ENCODE peak calls at places on chromosomes 3 and 15, in four cellular contexts. S, U, H and Q are unnamed samples.

GRCh38 chr3:191357909-191358308 is 27.6 kb upstream of the UTS2B start:
- DNase-seq in S (no peak), H (no peak), U (no peak), Q (no peak)

GRCh38 chr3:20930034-20930433 is 744.0 kb upstream of the SGO1 start:
- DNase-seq in U (no peak), H (no peak), S (no peak), Q (no peak)

GRCh38 chr3:16665282-16665741 is 60.1 kb upstream of the DAZL start:
- DNase-seq in H (no peak), S (peak), U (no peak), Q (no peak)

GRCh38 chr3:64209866-64210609 is 15.2 kb downstream of the PRICKLE2 start:
- DNase-seq in S (no peak), H (no peak), U (no peak), Q (no peak)

GRCh38 chr3:8166013-8166412 is 335.6 kb upstream of the LMCD1 start:
- DNase-seq in S (no peak), H (no peak), U (no peak), Q (no peak)

GRCh38 chr3:146421814-146422748 is 47.3 kb downstream of the PLSCR2 start:
- DNase-seq in H (no peak), U (peak), S (peak), Q (no peak)

GRCh38 chr3:15113468-15113867 is 14.5 kb upstream of the RBSN start:
- DNase-seq in H (no peak), S (no peak), U (no peak), Q (no peak)

GRCh38 chr15:82768414-82769081 is 37.3 kb downstream of the FSD2 start:
- DNase-seq in S (no peak), H (no peak), U (peak), Q (no peak)

GRCh38 chr15:93001881-93002280 is 87.1 kb downstream of the RGMA start:
- DNase-seq in U (no peak), H (no peak), S (no peak), Q (no peak)

GRCh38 chr3:12395349-12396012 is 88.8 kb upstream of the TSEN2 start:
- DNase-seq in U (peak), S (no peak), H (no peak), Q (no peak)

GRCh38 chr15:90872481-90873184 is 4.2 kb downstream of the FURIN start:
- DNase-seq in H (peak), U (peak), S (no peak), Q (no peak)

GRCh38 chr15:41992151-41992802 is 19.9 kb upstream of the EHD4 start:
- DNase-seq in S (no peak), H (no peak), U (no peak), Q (no peak)

GRCh38 chr15:74531144-74531811 is 9.7 kb upstream of the ARID3B start:
- DNase-seq in S (no peak), H (peak), U (peak), Q (peak)

GRCh38 chr15:67194171-67195114 is 60.0 kb downstream of the AAGAB start:
- DNase-seq in S (no peak), U (no peak), H (no peak), Q (peak)

GRCh38 chr3:10242182-10243065 is 5.8 kb upstream of the TATDN2 start:
- DNase-seq in H (no peak), S (no peak), U (peak), Q (no peak)

GRCh38 chr15:54519577-54519976 is 541.3 kb downstream of the UNC13C start:
- DNase-seq in H (no peak), U (no peak), S (no peak), Q (no peak)

GRCh38 chr3:1348547-1348946 is 255.7 kb downstream of the CNTN6 start:
- DNase-seq in H (no peak), S (no peak), U (no peak), Q (no peak)

GRCh38 chr15:60994842-60995495 is 234.1 kb downstream of the RORA start:
- DNase-seq in S (no peak), U (no peak), H (no peak), Q (no peak)

GRCh38 chr3:188331166-188331565 is 177.2 kb downstream of the LPP start:
- DNase-seq in H (no peak), S (no peak), U (no peak), Q (no peak)

GRCh38 chr3:80785475-80785874 is 976.0 kb downstream of the GBE1 start:
- DNase-seq in U (no peak), S (no peak), H (peak), Q (no peak)

GRCh38 chr3:123993818-123994217 is 1.9 kb upstream of the ROPN1 start:
- DNase-seq in S (no peak), H (no peak), U (no peak), Q (no peak)

GRCh38 chr3:10205461-10206165 is 40.9 kb downstream of the IRAK2 start:
- DNase-seq in S (peak), U (peak), H (no peak), Q (no peak)

GRCh38 chr3:56238299-56238698 is 230.0 kb downstream of the ERC2 start:
- DNase-seq in S (no peak), H (no peak), U (no peak), Q (no peak)

GRCh38 chr3:75218577-75218976 is 445.6 kb upstream of the FRG2C start:
- DNase-seq in H (no peak), U (no peak), S (no peak), Q (no peak)

GRCh38 chr3:111621535-111621934 is 26.4 kb upstream of the ZBED2 start:
- DNase-seq in U (no peak), H (peak), S (no peak), Q (peak)

GRCh38 chr15:81072551-81072950 is 61.5 kb upstream of the CFAP161 start:
- DNase-seq in H (no peak), S (no peak), U (no peak), Q (no peak)

GRCh38 chr15:81071705-81072104 is 62.4 kb upstream of the CFAP161 start:
- DNase-seq in H (no peak), U (no peak), S (no peak), Q (no peak)

GRCh38 chr15:81075272-81075671 is 58.8 kb upstream of the CFAP161 start:
- DNase-seq in U (no peak), H (no peak), S (no peak), Q (no peak)

GRCh38 chr15:81074773-81075172 is 59.3 kb upstream of the CFAP161 start:
- DNase-seq in U (no peak), S (no peak), H (no peak), Q (no peak)

GRCh38 chr15:81073796-81074195 is 60.3 kb upstream of the CFAP161 start:
- DNase-seq in S (no peak), U (no peak), H (no peak), Q (no peak)
- TF ChIP-seq RFX5 in S (no peak), U (no peak), H (no peak), Q (no peak)

DNA sequence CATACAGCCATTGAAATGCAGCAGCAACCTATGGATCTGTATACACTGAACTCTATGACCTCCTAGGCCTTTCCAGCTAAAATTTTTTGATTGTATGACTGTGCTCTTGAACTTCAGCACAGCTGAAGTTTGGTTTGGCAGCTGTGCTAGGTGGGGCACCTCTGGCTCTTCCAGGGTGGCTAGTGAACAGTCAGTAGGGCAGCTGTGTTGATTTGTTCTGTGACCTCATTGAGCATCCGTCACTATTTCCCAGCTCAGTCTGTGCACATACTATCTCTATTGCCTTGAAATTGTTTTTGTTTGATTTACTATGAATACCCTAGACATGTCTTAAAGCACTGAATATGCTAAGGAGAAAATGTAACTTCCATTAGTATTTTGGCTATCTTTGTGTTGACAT is 363.2 kb upstream of the NAALADL2 start:
- DNase-seq in H (no peak), U (peak), S (no peak), Q (no peak)
- TF ChIP-seq MAFK in H (no peak), U (no peak), S (no peak), Q (no peak)

GRCh38 chr15:76168237-76168984 is 108.6 kb downstream of the TMEM266 start:
- DNase-seq in S (no peak), H (no peak), U (no peak), Q (no peak)
- TF ChIP-seq USF2 in S (no peak), H (no peak), U (no peak), Q (no peak)

DNA sequence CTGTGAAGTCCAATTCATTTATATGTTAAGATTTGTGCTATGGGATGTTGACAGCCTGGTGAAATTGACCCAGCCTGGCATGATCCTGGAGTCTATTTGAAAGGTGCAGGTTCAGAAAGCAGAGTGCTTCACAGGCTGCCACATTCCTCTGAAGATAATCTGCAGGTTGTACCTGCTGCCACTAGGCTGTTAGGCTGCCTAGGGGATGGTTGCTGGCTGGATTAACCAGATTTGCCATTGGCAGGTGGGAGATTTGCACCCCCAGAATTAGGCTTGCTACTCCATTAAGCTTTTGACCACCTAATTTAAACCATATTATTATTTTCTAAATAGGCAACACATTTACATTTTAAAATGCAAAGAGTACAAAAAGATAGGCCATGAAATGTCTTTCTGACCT is 85.8 kb upstream of the RASGRP1 start:
- DNase-seq in H (no peak), U (no peak), S (no peak), Q (no peak)
- TF ChIP-seq RFX5 in H (no peak), U (no peak), S (no peak), Q (no peak)

DNA sequence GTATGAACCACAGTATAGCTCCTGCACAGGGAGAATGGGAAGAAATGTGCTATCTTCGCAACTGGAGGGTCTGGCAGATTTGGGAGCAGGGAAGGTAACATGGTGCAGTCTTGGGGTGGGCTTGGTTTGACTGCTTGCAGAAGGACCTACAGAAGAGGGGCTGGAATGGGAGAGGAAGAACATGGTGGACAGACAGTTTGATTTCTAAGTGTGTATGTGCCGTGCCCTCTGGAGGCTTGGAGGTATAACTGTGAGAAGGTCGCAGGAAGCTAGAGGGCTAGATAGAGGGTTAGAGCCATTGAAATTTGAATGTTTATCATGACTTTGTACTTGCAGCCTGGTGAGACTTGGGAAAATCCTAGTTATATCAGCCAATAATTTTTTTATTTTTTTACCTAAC is 169.2 kb downstream of the SQOR start:
- DNase-seq in S (no peak), U (no peak), H (no peak), Q (no peak)
- TF ChIP-seq MAFK in S (no peak), U (no peak), H (no peak), Q (no peak)

GRCh38 chr3:87132801-87133200 is 94.3 kb upstream of the CHMP2B start:
- DNase-seq in U (no peak), S (no peak), H (no peak), Q (no peak)
- TF ChIP-seq USF2 in U (no peak), S (no peak), H (no peak), Q (no peak)

GRCh38 chr15:25186906-25187645 is 232.3 kb downstream of the SNRPN start:
- DNase-seq in H (no peak), S (no peak), U (no peak), Q (no peak)

GRCh38 chr15:25189551-25189950 is 234.8 kb downstream of the SNRPN start:
- DNase-seq in H (no peak), S (no peak), U (no peak), Q (no peak)

GRCh38 chr15:25186411-25186810 is 231.6 kb downstream of the SNRPN start:
- DNase-seq in H (no peak), S (no peak), U (no peak), Q (no peak)

GRCh38 chr15:25188551-25189101 is 233.8 kb downstream of the SNRPN start:
- DNase-seq in S (no peak), H (no peak), U (no peak), Q (no peak)

DNA sequence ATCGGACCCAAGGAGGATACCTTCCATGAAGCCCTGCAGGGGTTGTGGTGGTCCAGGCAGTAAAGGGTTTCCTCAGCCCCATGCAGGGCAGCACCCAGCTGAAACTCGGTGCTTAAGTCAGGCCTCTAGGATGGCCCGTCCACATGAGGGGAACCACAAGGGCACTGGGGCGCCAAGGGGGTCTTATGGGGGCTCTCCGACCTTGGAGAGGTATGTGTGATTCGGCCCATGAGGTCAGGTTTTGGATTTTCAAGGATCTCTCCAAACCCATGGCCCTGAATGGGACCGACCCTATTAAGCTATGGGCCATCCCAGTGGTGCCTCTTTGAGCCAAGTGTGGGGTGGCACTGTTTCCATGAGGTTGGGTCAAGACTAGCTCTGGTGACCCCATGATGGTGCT is 233.3 kb downstream of the SNRPN start:
- DNase-seq in U (no peak), S (no peak), H (no peak), Q (no peak)
- TF ChIP-seq RFX5 in U (no peak), S (no peak), H (no peak), Q (no peak)

DNA sequence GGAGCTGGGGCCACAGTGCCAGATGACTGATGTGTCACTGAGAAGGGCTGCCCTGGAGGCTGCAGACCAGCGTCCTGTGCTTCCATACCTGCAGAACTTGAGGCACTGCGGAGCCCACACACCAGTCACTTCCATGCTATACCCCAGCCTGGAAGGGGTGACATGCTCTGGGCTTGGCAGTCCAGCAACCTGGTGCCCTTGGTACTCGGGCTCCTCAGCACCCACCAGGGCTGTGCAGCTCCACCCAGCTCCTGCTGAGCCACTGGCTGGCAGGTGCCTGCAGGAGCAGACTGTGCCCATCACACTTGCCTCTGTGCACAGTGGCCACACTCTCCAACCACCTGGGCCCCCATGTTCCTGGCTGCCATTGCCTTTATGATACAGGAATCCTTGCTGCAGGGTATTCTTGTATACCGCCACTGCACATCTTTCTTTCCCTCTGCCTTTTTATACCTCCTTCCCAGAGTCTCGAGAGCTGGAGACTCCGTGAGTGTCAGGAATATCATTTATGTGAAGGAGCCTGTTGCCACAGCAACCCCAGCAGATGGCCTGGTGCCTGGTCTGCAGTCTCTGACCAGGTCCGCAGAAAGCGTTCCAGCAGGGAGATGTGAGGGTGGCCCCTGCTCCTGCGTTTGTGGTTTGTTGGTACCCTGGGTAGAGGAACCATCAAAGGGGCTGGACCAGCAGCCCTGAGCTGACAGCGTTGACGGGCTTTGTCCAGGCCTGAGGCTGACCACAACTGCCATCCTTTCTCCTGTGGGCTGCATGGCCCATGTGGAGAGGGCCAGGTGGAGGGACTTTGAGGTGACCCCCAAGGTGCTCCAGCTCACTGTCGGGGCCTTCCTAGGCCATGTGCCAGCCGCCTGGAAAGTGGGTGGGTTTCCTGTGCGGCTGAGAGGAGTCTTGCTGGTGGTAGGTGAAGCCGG is 93.4 kb upstream of the PLXNA1 start:
- DNase-seq in H (no peak), S (no peak), U (no peak), Q (no peak)
- TF ChIP-seq MAFK in H (no peak), S (no peak), U (no peak), Q (no peak)

GRCh38 chr15:23038741-23039150 is 623 bp downstream of the TUBGCP5 start:
- DNase-seq in H (peak), U (peak), S (peak), Q (no peak)

GRCh38 chr15:23039917-23040281 is 530 bp upstream of the TUBGCP5 start:
- DNase-seq in H (no peak), U (no peak), S (no peak), Q (no peak)

GRCh38 chr15:23033979-23034378 is 5.4 kb downstream of the TUBGCP5 start:
- DNase-seq in U (no peak), S (no peak), H (peak), Q (no peak)

GRCh38 chr15:23039151-23039916 is at the start of gene TUBGCP5:
- DNase-seq in H (peak), S (peak), U (peak), Q (peak)

DNA sequence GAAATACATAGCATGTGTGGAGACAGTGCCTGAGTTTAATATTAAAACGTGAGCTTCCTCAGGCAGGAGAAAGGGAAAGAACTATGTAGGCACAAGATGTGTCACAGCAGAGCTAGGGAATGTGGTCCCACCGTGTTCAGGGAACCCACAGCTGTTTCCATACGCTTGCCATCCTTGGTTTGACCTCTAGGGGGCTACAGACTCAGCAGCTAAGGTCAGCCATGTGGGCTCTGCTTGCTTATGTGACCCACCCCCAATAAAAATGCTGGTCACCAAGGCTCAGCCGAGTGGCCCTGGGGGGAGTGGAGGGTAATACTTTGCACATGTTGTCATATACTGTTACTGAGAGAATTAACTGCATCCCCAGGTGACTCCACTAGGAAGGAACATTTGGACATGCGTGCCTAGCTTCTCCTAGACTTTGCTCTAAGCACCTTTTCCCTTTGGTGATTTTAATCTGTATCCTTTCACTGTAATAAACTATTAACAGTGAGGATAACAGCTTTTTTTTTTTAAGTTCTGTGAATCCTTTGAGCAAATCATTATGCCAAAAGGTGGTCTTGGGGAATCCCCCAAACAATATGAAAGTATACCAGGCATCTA is 3.3 kb downstream of the TUBGCP5 start:
- DNase-seq in U (peak), H (peak), S (peak), Q (no peak)
- TF ChIP-seq USF2 in U (no peak), H (no peak), S (no peak), Q (no peak)